ENCODE peak calls at places on chromosomes 1 and 21, in six cellular contexts. One of them, this sample, is unnamed.

GRCh38 chr1:16253332-16253922 is 16.4 kb upstream of the CPLANE2 start:
- DNase-seq in K562: no peak
- DNase-seq in GM12878: no peak
- DNase-seq in A549: no peak
- DNase-seq in endothelial cell of umbilical vein: no peak
- DNase-seq in HepG2: no peak
- DNase-seq in this sample: no peak

GRCh38 chr1:109398343-109399225 is 866 bp upstream of the SORT1 start:
- DNase-seq in HepG2: no peak
- DNase-seq in endothelial cell of umbilical vein: peak
- DNase-seq in A549: no peak
- DNase-seq in GM12878: no peak
- DNase-seq in K562: no peak
- DNase-seq in this sample: no peak

GRCh38 chr1:110616587-110616986 is 10.4 kb upstream of the KCNA2 start:
- DNase-seq in endothelial cell of umbilical vein: no peak
- DNase-seq in HepG2: no peak
- DNase-seq in A549: peak
- DNase-seq in GM12878: no peak
- DNase-seq in K562: peak
- DNase-seq in this sample: peak

GRCh38 chr1:238823416-238823815 is 563.0 kb upstream of the CHRM3 start:
- DNase-seq in K562: no peak
- DNase-seq in GM12878: no peak
- DNase-seq in A549: no peak
- DNase-seq in endothelial cell of umbilical vein: no peak
- DNase-seq in HepG2: no peak
- DNase-seq in this sample: no peak

GRCh38 chr1:224042557-224043118 is 71.3 kb upstream of the FBXO28 start:
- DNase-seq in endothelial cell of umbilical vein: peak
- DNase-seq in K562: no peak
- DNase-seq in GM12878: no peak
- DNase-seq in HepG2: no peak
- DNase-seq in A549: no peak
- DNase-seq in this sample: no peak

GRCh38 chr1:234141006-234141405 is 232.2 kb upstream of the COA6 start:
- DNase-seq in K562: no peak
- DNase-seq in endothelial cell of umbilical vein: no peak
- DNase-seq in A549: no peak
- DNase-seq in HepG2: no peak
- DNase-seq in GM12878: no peak
- DNase-seq in this sample: no peak

GRCh38 chr1:9910080-9910424 is at the start of gene CTNNBIP1:
- DNase-seq in A549: no peak
- DNase-seq in HepG2: no peak
- DNase-seq in GM12878: no peak
- DNase-seq in K562: no peak
- DNase-seq in endothelial cell of umbilical vein: no peak
- DNase-seq in this sample: no peak

GRCh38 chr1:13803546-13804239 is 103.7 kb downstream of the PRDM2 start:
- DNase-seq in A549: no peak
- DNase-seq in endothelial cell of umbilical vein: no peak
- DNase-seq in GM12878: no peak
- DNase-seq in K562: no peak
- DNase-seq in HepG2: no peak
- DNase-seq in this sample: no peak

GRCh38 chr1:84957956-84958355 is 39.0 kb downstream of the MCOLN2 start:
- DNase-seq in K562: no peak
- DNase-seq in HepG2: no peak
- DNase-seq in GM12878: no peak
- DNase-seq in A549: no peak
- DNase-seq in endothelial cell of umbilical vein: no peak
- DNase-seq in this sample: no peak

GRCh38 chr1:1430114-1430982 is 5.1 kb upstream of the VWA1 start:
- DNase-seq in GM12878: no peak
- DNase-seq in endothelial cell of umbilical vein: peak
- DNase-seq in A549: peak
- DNase-seq in K562: no peak
- DNase-seq in HepG2: peak
- DNase-seq in this sample: no peak

GRCh38 chr1:27992271-27992670 is 32.5 kb downstream of the XKR8 start:
- DNase-seq in A549: no peak
- DNase-seq in GM12878: no peak
- DNase-seq in HepG2: no peak
- DNase-seq in K562: no peak
- DNase-seq in endothelial cell of umbilical vein: peak
- DNase-seq in this sample: peak

GRCh38 chr1:234978397-234979291 is 150.0 kb downstream of the TOMM20 start:
- DNase-seq in HepG2: peak
- DNase-seq in endothelial cell of umbilical vein: peak
- DNase-seq in K562: peak
- DNase-seq in GM12878: peak
- DNase-seq in A549: peak
- DNase-seq in this sample: peak

GRCh38 chr1:223456747-223457146 is 63.5 kb downstream of the CCDC185 start:
- DNase-seq in endothelial cell of umbilical vein: no peak
- DNase-seq in GM12878: no peak
- DNase-seq in A549: no peak
- DNase-seq in K562: no peak
- DNase-seq in HepG2: no peak
- DNase-seq in this sample: no peak

GRCh38 chr1:93713247-93713764 is 31.7 kb upstream of the BCAR3 start:
- DNase-seq in K562: no peak
- DNase-seq in endothelial cell of umbilical vein: no peak
- DNase-seq in GM12878: no peak
- DNase-seq in HepG2: no peak
- DNase-seq in A549: no peak
- DNase-seq in this sample: no peak

GRCh38 chr1:182335771-182336170 is 55.8 kb downstream of the GLUL start:
- DNase-seq in K562: no peak
- DNase-seq in GM12878: no peak
- DNase-seq in endothelial cell of umbilical vein: no peak
- DNase-seq in HepG2: no peak
- DNase-seq in A549: no peak
- DNase-seq in this sample: no peak

GRCh38 chr1:244302889-244303609 is 148.7 kb downstream of the ADSS2 start:
- DNase-seq in GM12878: no peak
- DNase-seq in A549: peak
- DNase-seq in HepG2: no peak
- DNase-seq in K562: peak
- DNase-seq in endothelial cell of umbilical vein: peak
- DNase-seq in this sample: no peak

GRCh38 chr1:940121-941026 is 16.7 kb downstream of the SAMD11 start:
- DNase-seq in K562: peak
- DNase-seq in GM12878: no peak
- DNase-seq in A549: peak
- DNase-seq in HepG2: peak
- DNase-seq in endothelial cell of umbilical vein: peak
- DNase-seq in this sample: peak

GRCh38 chr1:97693601-97694000 is 227.2 kb downstream of the DPYD start:
- DNase-seq in A549: no peak
- DNase-seq in endothelial cell of umbilical vein: no peak
- DNase-seq in K562: no peak
- DNase-seq in HepG2: no peak
- DNase-seq in GM12878: no peak
- DNase-seq in this sample: no peak

GRCh38 chr21:41207401-41208388 is 39.7 kb downstream of the BACE2 start:
- DNase-seq in endothelial cell of umbilical vein: peak
- DNase-seq in K562: no peak
- DNase-seq in A549: no peak
- DNase-seq in HepG2: peak
- DNase-seq in GM12878: no peak
- DNase-seq in this sample: no peak

GRCh38 chr1:91189096-91189495 is 167.3 kb upstream of the ZNF644 start:
- DNase-seq in K562: no peak
- DNase-seq in endothelial cell of umbilical vein: no peak
- DNase-seq in A549: no peak
- DNase-seq in GM12878: no peak
- DNase-seq in HepG2: no peak
- DNase-seq in this sample: no peak

GRCh38 chr1:18569811-18570545 is 60.7 kb upstream of the PAX7 start:
- DNase-seq in K562: no peak
- DNase-seq in A549: no peak
- DNase-seq in HepG2: no peak
- DNase-seq in endothelial cell of umbilical vein: no peak
- DNase-seq in GM12878: no peak
- DNase-seq in this sample: no peak

GRCh38 chr1:159122005-159122621 is 45.5 kb upstream of the AIM2 start:
- DNase-seq in endothelial cell of umbilical vein: peak
- DNase-seq in HepG2: no peak
- DNase-seq in A549: no peak
- DNase-seq in GM12878: peak
- DNase-seq in K562: no peak
- DNase-seq in this sample: no peak
- TF ChIP-seq MAX in endothelial cell of umbilical vein: no peak
- TF ChIP-seq MAX in HepG2: no peak
- TF ChIP-seq MAX in A549: no peak
- TF ChIP-seq MAX in GM12878: no peak
- TF ChIP-seq MAX in K562: no peak
- TF ChIP-seq MAX in this sample: no peak

GRCh38 chr1:154465621-154466020 is 36.4 kb upstream of the TDRD10 start:
- DNase-seq in K562: no peak
- DNase-seq in A549: no peak
- DNase-seq in HepG2: no peak
- DNase-seq in GM12878: no peak
- DNase-seq in endothelial cell of umbilical vein: no peak
- DNase-seq in this sample: no peak

GRCh38 chr1:154456631-154457030 is 45.4 kb upstream of the TDRD10 start:
- DNase-seq in GM12878: no peak
- DNase-seq in endothelial cell of umbilical vein: no peak
- DNase-seq in A549: no peak
- DNase-seq in K562: no peak
- DNase-seq in HepG2: no peak
- DNase-seq in this sample: peak

GRCh38 chr1:154459044-154459443 is 43.0 kb upstream of the TDRD10 start:
- DNase-seq in endothelial cell of umbilical vein: no peak
- DNase-seq in HepG2: no peak
- DNase-seq in A549: no peak
- DNase-seq in K562: no peak
- DNase-seq in GM12878: no peak
- DNase-seq in this sample: no peak

GRCh38 chr1:154463512-154463990 is 38.5 kb upstream of the TDRD10 start:
- DNase-seq in HepG2: no peak
- DNase-seq in endothelial cell of umbilical vein: peak
- DNase-seq in A549: no peak
- DNase-seq in GM12878: peak
- DNase-seq in K562: no peak
- DNase-seq in this sample: peak

DNA sequence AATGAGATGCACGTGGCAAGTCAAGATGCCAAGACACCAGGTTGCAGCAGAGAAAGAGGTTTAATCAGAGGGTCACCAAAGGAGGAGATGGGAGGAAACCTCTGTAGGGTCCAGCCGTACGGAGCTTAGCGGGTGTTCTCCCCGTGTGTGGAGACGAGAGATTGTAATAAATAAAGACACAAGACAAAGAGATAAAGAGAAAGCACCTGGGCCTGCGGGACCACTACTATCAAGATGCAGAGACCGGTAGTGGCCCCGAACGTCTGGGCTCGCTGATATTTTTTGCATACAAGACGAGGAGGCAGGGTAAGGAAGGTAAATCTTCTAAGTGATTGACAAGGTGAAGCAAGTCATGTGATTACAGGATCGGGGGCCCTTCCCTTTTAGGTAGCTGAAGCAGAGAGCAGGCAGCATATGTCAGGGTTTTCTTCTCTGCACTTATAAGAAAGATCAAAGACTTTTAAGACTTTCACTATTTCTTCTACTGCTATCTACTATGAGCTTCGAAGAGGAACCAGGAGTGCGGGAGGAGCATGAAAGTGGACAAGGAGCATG is 41.2 kb upstream of the TDRD10 start:
- DNase-seq in endothelial cell of umbilical vein: no peak
- DNase-seq in K562: no peak
- DNase-seq in GM12878: no peak
- DNase-seq in A549: no peak
- DNase-seq in HepG2: no peak
- DNase-seq in this sample: no peak
- TF ChIP-seq MYC in endothelial cell of umbilical vein: no peak
- TF ChIP-seq MYC in K562: no peak
- TF ChIP-seq MYC in GM12878: no peak
- TF ChIP-seq MYC in A549: no peak
- TF ChIP-seq MYC in HepG2: no peak
- TF ChIP-seq MYC in this sample: no peak

DNA sequence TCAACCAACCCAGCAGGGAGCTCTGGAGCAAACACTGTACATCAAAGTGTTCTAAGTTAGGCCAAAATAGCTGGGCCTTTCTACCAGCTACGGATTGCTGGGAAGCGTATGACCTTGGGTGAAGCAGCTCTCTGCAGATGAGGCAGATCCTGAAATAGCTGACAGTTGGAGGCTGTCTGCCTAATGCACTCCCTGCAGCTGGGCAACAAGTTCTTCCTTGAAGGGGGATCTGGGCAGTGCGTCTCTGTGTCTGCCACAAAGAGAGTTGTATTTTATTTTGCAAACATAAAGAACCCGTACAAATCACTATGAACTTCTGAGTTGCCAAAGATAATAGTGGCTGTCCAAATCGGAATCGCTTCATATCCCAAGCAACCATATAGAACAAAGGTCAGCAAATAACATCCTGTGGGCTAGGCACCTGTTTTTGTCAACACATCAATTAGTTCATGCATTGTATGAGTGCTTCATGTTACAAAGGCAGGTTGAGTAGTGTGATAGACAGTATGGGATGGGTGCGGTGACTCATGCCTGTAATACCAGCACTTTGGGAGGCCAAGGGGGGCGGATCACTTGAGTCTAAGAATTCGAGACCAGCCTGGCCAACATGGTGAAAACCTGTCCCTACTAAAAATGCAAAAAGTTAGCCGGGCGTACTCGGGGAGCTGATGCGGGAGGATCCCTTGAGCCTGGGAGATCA is 29.1 kb upstream of the KLF17 start:
- DNase-seq in K562: no peak
- DNase-seq in endothelial cell of umbilical vein: peak
- DNase-seq in HepG2: peak
- DNase-seq in A549: no peak
- DNase-seq in GM12878: no peak
- DNase-seq in this sample: no peak
- TF ChIP-seq MAX in K562: no peak
- TF ChIP-seq MAX in endothelial cell of umbilical vein: no peak
- TF ChIP-seq MAX in HepG2: no peak
- TF ChIP-seq MAX in A549: no peak
- TF ChIP-seq MAX in GM12878: no peak
- TF ChIP-seq MAX in this sample: no peak

DNA sequence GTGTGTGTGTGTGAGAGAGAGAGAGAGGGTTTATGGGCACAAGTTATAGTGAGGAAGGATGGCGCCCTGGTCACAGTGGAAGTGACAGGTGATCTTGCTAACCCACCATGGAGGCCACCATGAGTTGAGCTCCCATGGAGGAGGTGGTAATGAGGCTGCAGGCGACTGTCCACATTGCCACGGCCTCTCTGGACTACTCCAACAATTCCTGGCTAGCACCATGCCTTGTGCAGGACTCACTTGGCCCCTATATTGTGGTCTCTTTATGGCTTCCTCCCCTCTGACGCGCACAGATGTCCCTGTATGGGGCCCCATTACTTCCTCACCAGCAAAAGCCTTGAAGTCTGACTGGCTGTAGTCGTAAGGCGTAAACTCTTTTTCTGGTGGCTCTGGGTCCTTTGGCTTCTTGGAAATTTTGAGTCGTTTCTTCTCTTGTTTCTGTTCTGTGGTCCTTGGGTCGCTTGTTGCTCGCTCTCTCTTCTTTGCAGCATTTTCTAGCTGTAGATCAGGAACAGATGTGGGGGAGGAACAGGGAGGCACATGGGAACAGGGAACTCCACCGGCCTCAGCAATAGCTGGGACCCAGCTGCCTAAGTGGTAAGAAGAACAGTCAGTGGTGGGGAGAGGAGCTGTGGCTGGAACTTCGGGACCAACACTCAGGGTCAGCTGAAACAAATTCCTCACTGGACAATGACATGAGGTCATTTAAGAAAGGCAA is 9.6 kb upstream of the SRM start:
- DNase-seq in A549: no peak
- DNase-seq in HepG2: no peak
- DNase-seq in endothelial cell of umbilical vein: no peak
- DNase-seq in K562: no peak
- DNase-seq in GM12878: no peak
- DNase-seq in this sample: peak
- TF ChIP-seq MYC in A549: no peak
- TF ChIP-seq MYC in HepG2: no peak
- TF ChIP-seq MYC in endothelial cell of umbilical vein: no peak
- TF ChIP-seq MYC in K562: no peak
- TF ChIP-seq MYC in GM12878: no peak
- TF ChIP-seq MYC in this sample: peak